ENCODE peak calls at places on chromosome 13, in four cellular contexts. One of them, this sample, is unnamed.

GRCh38 chr13:92187378-92187989 is 789.1 kb downstream of the GPC5 start:
- DNase-seq in fibroblast of lung: peak; percentile 46
- DNase-seq in heart left ventricle: no peak
- DNase-seq in osteoblast: peak; percentile 19
- DNase-seq in this sample: peak; percentile 62

GRCh38 chr13:99845136-99845874 is 126.3 kb downstream of the ZIC5 start:
- DNase-seq in fibroblast of lung: no peak
- DNase-seq in heart left ventricle: no peak
- DNase-seq in osteoblast: no peak
- DNase-seq in this sample: no peak

GRCh38 chr13:30031488-30031887 is 181.1 kb upstream of the UBL3 start:
- DNase-seq in heart left ventricle: no peak
- DNase-seq in fibroblast of lung: no peak
- DNase-seq in osteoblast: no peak
- DNase-seq in this sample: no peak

GRCh38 chr13:36057041-36057440 is 74.1 kb downstream of the DCLK1 start:
- DNase-seq in fibroblast of lung: peak; percentile 3
- DNase-seq in heart left ventricle: no peak
- DNase-seq in osteoblast: no peak
- DNase-seq in this sample: no peak

GRCh38 chr13:101209206-101209893 is 207.0 kb downstream of the NALCN start:
- DNase-seq in heart left ventricle: no peak
- DNase-seq in fibroblast of lung: no peak
- DNase-seq in osteoblast: no peak
- DNase-seq in this sample: no peak

GRCh38 chr13:41827507-41828213 is 133.2 kb downstream of the VWA8 start:
- DNase-seq in heart left ventricle: no peak
- DNase-seq in fibroblast of lung: peak; percentile 94
- DNase-seq in osteoblast: peak; percentile 66
- DNase-seq in this sample: peak; percentile 96

GRCh38 chr13:76677047-76677446 is 209.2 kb downstream of the KCTD12 start:
- DNase-seq in fibroblast of lung: peak; percentile 64
- DNase-seq in osteoblast: no peak
- DNase-seq in heart left ventricle: peak; percentile 72
- DNase-seq in this sample: peak; percentile 82

GRCh38 chr13:85528578-85529215 is 270.5 kb downstream of the SLITRK6 start:
- DNase-seq in fibroblast of lung: peak; percentile 94
- DNase-seq in heart left ventricle: no peak
- DNase-seq in osteoblast: no peak
- DNase-seq in this sample: peak; percentile 82

GRCh38 chr13:23852351-23852750 is 36.8 kb downstream of the MIPEP start:
- DNase-seq in fibroblast of lung: no peak
- DNase-seq in heart left ventricle: no peak
- DNase-seq in osteoblast: no peak
- DNase-seq in this sample: no peak

GRCh38 chr13:99800951-99801350 is 170.6 kb downstream of the ZIC5 start:
- DNase-seq in heart left ventricle: no peak
- DNase-seq in fibroblast of lung: no peak
- DNase-seq in osteoblast: no peak
- DNase-seq in this sample: no peak

GRCh38 chr13:108915095-108915633 is 285.8 kb downstream of the MYO16 start:
- DNase-seq in fibroblast of lung: peak; percentile 35
- DNase-seq in osteoblast: no peak
- DNase-seq in heart left ventricle: no peak
- DNase-seq in this sample: peak; percentile 65

GRCh38 chr13:85417807-85418206 is 381.4 kb downstream of the SLITRK6 start:
- DNase-seq in fibroblast of lung: peak; percentile 0
- DNase-seq in osteoblast: no peak
- DNase-seq in heart left ventricle: no peak
- DNase-seq in this sample: no peak

GRCh38 chr13:76799696-76800095 is 86.5 kb downstream of the KCTD12 start:
- DNase-seq in osteoblast: peak; percentile 66
- DNase-seq in fibroblast of lung: no peak
- DNase-seq in heart left ventricle: no peak
- DNase-seq in this sample: no peak

GRCh38 chr13:78736142-78736541 is 77.2 kb upstream of the OBI1 start:
- DNase-seq in osteoblast: no peak
- DNase-seq in fibroblast of lung: peak; percentile 1
- DNase-seq in heart left ventricle: no peak
- DNase-seq in this sample: no peak

GRCh38 chr13:30923423-30923822 is 9.0 kb upstream of the TEX26 start:
- DNase-seq in osteoblast: no peak
- DNase-seq in fibroblast of lung: no peak
- DNase-seq in heart left ventricle: no peak
- DNase-seq in this sample: no peak

GRCh38 chr13:20799726-20800416 is 26.1 kb upstream of the EEF1AKMT1 start:
- DNase-seq in fibroblast of lung: peak; percentile 69
- DNase-seq in osteoblast: no peak
- DNase-seq in heart left ventricle: no peak
- DNase-seq in this sample: no peak

GRCh38 chr13:100753391-100753790 is 78.8 kb upstream of the TMTC4 start:
- DNase-seq in fibroblast of lung: no peak
- DNase-seq in heart left ventricle: no peak
- DNase-seq in osteoblast: no peak
- DNase-seq in this sample: no peak

DNA sequence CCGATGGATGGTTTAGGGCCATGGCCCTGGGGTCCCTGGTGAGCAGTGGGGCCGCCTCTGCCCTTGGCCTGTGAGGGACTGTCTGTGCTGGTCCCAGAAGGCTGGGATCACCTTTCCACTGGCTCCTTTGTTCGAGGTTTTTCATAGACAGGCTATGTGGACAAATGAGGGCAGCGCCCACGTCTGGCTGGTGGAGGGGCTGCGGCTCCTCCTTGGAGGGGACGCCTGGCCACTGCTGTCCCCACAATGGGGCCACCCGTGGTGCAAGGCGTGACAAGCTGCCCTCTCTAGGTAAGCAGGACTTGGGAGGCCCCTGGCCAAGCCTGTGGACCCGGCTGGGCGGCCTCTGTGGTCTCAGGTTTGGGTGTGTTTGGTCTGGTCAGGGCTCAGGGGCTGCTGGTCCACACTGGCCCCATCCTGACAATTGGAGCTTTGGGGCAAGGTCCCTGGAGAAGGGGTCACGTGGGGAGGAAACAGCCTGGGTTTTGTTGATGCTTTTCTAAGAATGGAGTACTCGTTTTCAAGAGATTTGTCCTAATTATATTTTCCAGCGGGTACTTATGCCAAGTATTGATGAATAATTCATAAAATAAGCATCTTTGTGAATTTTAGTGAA is 33.3 kb downstream of the MCF2L start:
- DNase-seq in osteoblast: no peak
- DNase-seq in heart left ventricle: no peak
- DNase-seq in fibroblast of lung: no peak
- DNase-seq in this sample: no peak
- H3K4me3 ChIP-seq in osteoblast: no peak overlapping the region
- H3K4me3 ChIP-seq in heart left ventricle: peak overlapping the region; percentile 39
- H3K4me3 ChIP-seq in fibroblast of lung: no peak overlapping the region
- H3K4me3 ChIP-seq in this sample: no peak overlapping the region

GRCh38 chr13:26759907-26760834 is at the start of gene GPR12:
- DNase-seq in fibroblast of lung: peak; percentile 4
- DNase-seq in heart left ventricle: no peak
- DNase-seq in osteoblast: peak; percentile 87
- DNase-seq in this sample: peak; percentile 1
- H3K4me3 ChIP-seq in fibroblast of lung: no peak within 1 kb of the TSS
- H3K4me3 ChIP-seq in heart left ventricle: peak within 1 kb of the TSS; percentile 44
- H3K4me3 ChIP-seq in osteoblast: peak within 1 kb of the TSS; percentile 10
- H3K4me3 ChIP-seq in this sample: no peak within 1 kb of the TSS

GRCh38 chr13:112066624-112067004 is 335 bp upstream of the SOX1 start:
- DNase-seq in fibroblast of lung: peak; percentile 49
- DNase-seq in osteoblast: peak; percentile 89
- DNase-seq in heart left ventricle: peak; percentile 48
- DNase-seq in this sample: peak; percentile 58
- H3K4me3 ChIP-seq in fibroblast of lung: no peak overlapping the region
- H3K4me3 ChIP-seq in osteoblast: no peak overlapping the region
- H3K4me3 ChIP-seq in heart left ventricle: peak overlapping the region; percentile 38
- H3K4me3 ChIP-seq in this sample: no peak overlapping the region

GRCh38 chr13:34678154-34678553 is 263.9 kb upstream of the NBEA start:
- DNase-seq in fibroblast of lung: peak; percentile 60
- DNase-seq in heart left ventricle: no peak
- DNase-seq in osteoblast: no peak
- DNase-seq in this sample: no peak

GRCh38 chr13:34682406-34682805 is 259.7 kb upstream of the NBEA start:
- DNase-seq in heart left ventricle: no peak
- DNase-seq in osteoblast: no peak
- DNase-seq in fibroblast of lung: no peak
- DNase-seq in this sample: no peak
- H3K4me3 ChIP-seq in heart left ventricle: no peak overlapping the region
- H3K4me3 ChIP-seq in osteoblast: no peak overlapping the region
- H3K4me3 ChIP-seq in fibroblast of lung: no peak overlapping the region
- H3K4me3 ChIP-seq in this sample: no peak overlapping the region

GRCh38 chr13:102399791-102400618 is 1.8 kb downstream of the FGF14 start:
- DNase-seq in fibroblast of lung: no peak
- DNase-seq in heart left ventricle: peak; percentile 22
- DNase-seq in osteoblast: peak; percentile 67
- DNase-seq in this sample: no peak
- H3K4me3 ChIP-seq in fibroblast of lung: peak overlapping the region; percentile 82
- H3K4me3 ChIP-seq in heart left ventricle: peak overlapping the region; percentile 49
- H3K4me3 ChIP-seq in osteoblast: peak overlapping the region; percentile 54
- H3K4me3 ChIP-seq in this sample: peak overlapping the region; percentile 46

GRCh38 chr13:38180100-38180499 is 169.6 kb upstream of the UFM1 start:
- DNase-seq in fibroblast of lung: peak; percentile 89
- DNase-seq in heart left ventricle: no peak
- DNase-seq in osteoblast: no peak
- DNase-seq in this sample: peak; percentile 15

GRCh38 chr13:38176664-38177063 is 173.0 kb upstream of the UFM1 start:
- DNase-seq in heart left ventricle: no peak
- DNase-seq in osteoblast: no peak
- DNase-seq in fibroblast of lung: no peak
- DNase-seq in this sample: no peak

GRCh38 chr13:38180670-38181069 is 169.0 kb upstream of the UFM1 start:
- DNase-seq in osteoblast: no peak
- DNase-seq in fibroblast of lung: no peak
- DNase-seq in heart left ventricle: no peak
- DNase-seq in this sample: no peak
- H3K4me3 ChIP-seq in osteoblast: peak overlapping the region; percentile 40
- H3K4me3 ChIP-seq in fibroblast of lung: peak overlapping the region; percentile 21
- H3K4me3 ChIP-seq in heart left ventricle: no peak overlapping the region
- H3K4me3 ChIP-seq in this sample: no peak overlapping the region

GRCh38 chr13:45316996-45317395 is 24.0 kb downstream of the TPT1 start:
- DNase-seq in fibroblast of lung: no peak
- DNase-seq in osteoblast: no peak
- DNase-seq in heart left ventricle: no peak
- DNase-seq in this sample: no peak

GRCh38 chr13:45321230-45321629 is 19.8 kb downstream of the TPT1 start:
- DNase-seq in fibroblast of lung: no peak
- DNase-seq in heart left ventricle: no peak
- DNase-seq in osteoblast: no peak
- DNase-seq in this sample: no peak

GRCh38 chr13:45315520-45316167 is 25.3 kb downstream of the TPT1 start:
- DNase-seq in osteoblast: no peak
- DNase-seq in heart left ventricle: no peak
- DNase-seq in fibroblast of lung: no peak
- DNase-seq in this sample: no peak

GRCh38 chr13:45314822-45315221 is 26.2 kb downstream of the TPT1 start:
- DNase-seq in fibroblast of lung: no peak
- DNase-seq in heart left ventricle: no peak
- DNase-seq in osteoblast: no peak
- DNase-seq in this sample: no peak

GRCh38 chr13:45316210-45316799 is 24.7 kb downstream of the TPT1 start:
- DNase-seq in heart left ventricle: no peak
- DNase-seq in fibroblast of lung: no peak
- DNase-seq in osteoblast: no peak
- DNase-seq in this sample: no peak
- H3K4me3 ChIP-seq in heart left ventricle: no peak overlapping the region
- H3K4me3 ChIP-seq in fibroblast of lung: no peak overlapping the region
- H3K4me3 ChIP-seq in osteoblast: no peak overlapping the region
- H3K4me3 ChIP-seq in this sample: no peak overlapping the region

GRCh38 chr13:102904408-102904862 is 58.6 kb downstream of the ERCC5 start:
- DNase-seq in heart left ventricle: no peak
- DNase-seq in fibroblast of lung: no peak
- DNase-seq in osteoblast: no peak
- DNase-seq in this sample: no peak

GRCh38 chr13:102911336-102911735 is 65.5 kb downstream of the ERCC5 start:
- DNase-seq in osteoblast: no peak
- DNase-seq in heart left ventricle: no peak
- DNase-seq in fibroblast of lung: no peak
- DNase-seq in this sample: no peak

GRCh38 chr13:102907016-102907756 is 61.4 kb downstream of the ERCC5 start:
- DNase-seq in fibroblast of lung: no peak
- DNase-seq in osteoblast: no peak
- DNase-seq in heart left ventricle: no peak
- DNase-seq in this sample: no peak

GRCh38 chr13:102905905-102906304 is 60.1 kb downstream of the ERCC5 start:
- DNase-seq in osteoblast: no peak
- DNase-seq in fibroblast of lung: no peak
- DNase-seq in heart left ventricle: no peak
- DNase-seq in this sample: no peak

GRCh38 chr13:102907886-102908515 is 62.2 kb downstream of the ERCC5 start:
- DNase-seq in osteoblast: no peak
- DNase-seq in fibroblast of lung: no peak
- DNase-seq in heart left ventricle: no peak
- DNase-seq in this sample: no peak
- H3K4me3 ChIP-seq in osteoblast: no peak overlapping the region
- H3K4me3 ChIP-seq in fibroblast of lung: no peak overlapping the region
- H3K4me3 ChIP-seq in heart left ventricle: no peak overlapping the region
- H3K4me3 ChIP-seq in this sample: no peak overlapping the region

DNA sequence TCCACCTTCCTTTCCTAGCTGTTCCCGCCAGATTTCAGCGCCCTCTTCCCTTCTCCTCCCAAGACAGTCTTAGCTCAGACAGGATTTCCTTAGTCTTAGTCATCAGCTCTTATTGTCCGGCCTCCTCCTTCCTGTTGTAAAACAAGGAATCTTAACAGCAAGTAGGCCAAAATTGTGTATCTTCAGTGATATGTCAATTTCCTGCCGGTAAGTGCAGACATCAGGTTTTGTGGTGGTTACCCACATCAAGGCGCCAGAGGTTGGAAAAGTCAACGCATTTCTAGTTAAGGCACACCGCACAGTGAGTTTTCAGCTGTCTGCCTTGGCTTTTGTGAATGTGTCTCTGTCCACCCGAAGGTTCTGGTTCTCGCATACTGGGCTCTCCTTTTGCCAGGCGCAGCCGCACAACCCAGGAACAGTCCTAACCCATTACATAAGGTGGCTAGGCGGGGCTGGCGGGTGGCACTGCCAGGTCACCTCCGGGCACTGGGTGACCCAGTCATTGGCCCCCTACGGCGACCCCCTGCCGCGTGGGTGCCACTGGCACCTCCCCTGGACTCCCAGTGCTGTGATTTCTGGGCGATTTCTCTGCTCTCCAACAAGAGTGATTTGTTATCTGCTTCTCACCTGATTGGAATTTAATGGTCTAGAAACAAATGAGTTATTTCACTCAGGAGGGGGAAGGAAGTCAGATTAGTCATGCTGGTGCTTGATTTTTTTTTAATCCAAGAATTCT is 12.9 kb downstream of the COL4A2 start:
- DNase-seq in heart left ventricle: no peak
- DNase-seq in fibroblast of lung: peak; percentile 95
- DNase-seq in osteoblast: peak; percentile 87
- DNase-seq in this sample: peak; percentile 87
- H3K4me3 ChIP-seq in heart left ventricle: peak overlapping the region; percentile 13
- H3K4me3 ChIP-seq in fibroblast of lung: no peak overlapping the region
- H3K4me3 ChIP-seq in osteoblast: peak overlapping the region; percentile 25
- H3K4me3 ChIP-seq in this sample: no peak overlapping the region

This sample was measured in astrocyte of the spinal cord.